ENCODE peak calls at places on chromosomes 4 and X, in eight cellular contexts. I, L, X, S, P, C, W and A are unnamed samples.

GRCh38 chr4:6687947-6688878 is 5.5 kb upstream of the S100P start:
- DNase-seq in P (no peak), I (no peak), L (no peak), S (no peak), C (no peak), W (no peak), X (no peak), A (no peak)

GRCh38 chr4:16056681-16057400 is 27.0 kb downstream of the PROM1 start:
- DNase-seq in L (no peak), S (no peak), P (no peak), C (no peak), X (peak), W (no peak), I (no peak), A (no peak)

GRCh38 chrX:12999422-12999821 is 24.5 kb downstream of the TMSB4X start:
- DNase-seq in X (no peak), W (no peak), L (no peak), C (no peak), I (no peak), P (no peak), S (no peak), A (no peak)

GRCh38 chrX:19172741-19173140 is 50.5 kb upstream of the ADGRG2 start:
- DNase-seq in W (no peak), P (no peak), L (no peak), C (no peak), S (no peak), I (no peak), X (no peak), A (no peak)

GRCh38 chrX:154412468-154412867 is 1.1 kb downstream of the TAFAZZIN start:
- DNase-seq in P (no peak), S (no peak), W (no peak), C (no peak), I (no peak), X (peak), L (no peak), A (no peak)

GRCh38 chr4:113447061-113447460 is 314.5 kb downstream of the CAMK2D start:
- DNase-seq in L (no peak), C (no peak), X (no peak), I (no peak), P (no peak), S (no peak), W (no peak), A (no peak)

GRCh38 chr4:86089924-86090323 is 269.9 kb downstream of the MAPK10 start:
- DNase-seq in S (no peak), I (peak), P (no peak), L (no peak), W (no peak), X (no peak), C (no peak), A (no peak)

GRCh38 chr4:185282968-185283367 is 73.6 kb downstream of the SNX25 start:
- DNase-seq in W (no peak), P (no peak), C (peak), X (no peak), S (no peak), L (no peak), I (peak), A (peak)

GRCh38 chr4:80097395-80098177 is 24.6 kb upstream of the ANTXR2 start:
- DNase-seq in C (no peak), S (no peak), X (peak), L (peak), P (no peak), W (no peak), I (peak), A (no peak)

GRCh38 chr4:139761461-139761860 is 95.8 kb downstream of the MGST2 start:
- DNase-seq in S (no peak), P (no peak), L (no peak), I (peak), W (no peak), C (peak), X (peak), A (no peak)

GRCh38 chrX:107678957-107679740 is 50.8 kb downstream of the PRPS1 start:
- DNase-seq in S (peak), I (peak), P (peak), C (peak), X (no peak), W (no peak), L (peak), A (peak)

GRCh38 chr4:128516568-128516967 is 229.0 kb upstream of the PGRMC2 start:
- DNase-seq in W (no peak), P (no peak), C (no peak), S (no peak), I (no peak), L (no peak), X (no peak), A (no peak)

GRCh38 chr4:5708171-5708828 is at the start of gene EVC2:
- DNase-seq in X (peak), P (peak), I (peak), C (peak), W (no peak), S (peak), L (peak), A (peak)

GRCh38 chr4:8909548-8909947 is 37.9 kb upstream of the HMX1 start:
- DNase-seq in S (peak), X (peak), C (no peak), P (no peak), W (no peak), L (no peak), I (no peak), A (no peak)

GRCh38 chr4:127598656-127599055 is 34.1 kb upstream of the INTU start:
- DNase-seq in X (no peak), P (no peak), S (no peak), L (no peak), W (no peak), C (no peak), I (no peak), A (no peak)

GRCh38 chrX:84735025-84735424 is 232.8 kb upstream of the HDX start:
- DNase-seq in X (no peak), C (no peak), S (no peak), I (no peak), L (no peak), W (no peak), P (no peak), A (no peak)

GRCh38 chr4:95358320-95358889 is 190.4 kb downstream of the UNC5C start:
- DNase-seq in W (no peak), S (no peak), L (no peak), P (no peak), C (no peak), X (no peak), I (no peak), A (no peak)

GRCh38 chr4:103264905-103265304 is 66.8 kb upstream of the CENPE start:
- DNase-seq in C (no peak), S (no peak), I (no peak), W (no peak), P (no peak), X (no peak), L (no peak), A (no peak)

GRCh38 chr4:150302553-150302952 is 224.3 kb downstream of the DCLK2 start:
- DNase-seq in P (no peak), I (peak), X (no peak), L (no peak), W (no peak), S (no peak), C (peak), A (no peak)

GRCh38 chrX:65718538-65718937 is 51.1 kb downstream of the MSN start:
- DNase-seq in C (no peak), W (no peak), L (no peak), S (no peak), X (no peak), P (no peak), I (no peak), A (no peak)

GRCh38 chrX:26649534-26649933 is 433.6 kb downstream of the MAGEB5 start:
- DNase-seq in I (peak), X (peak), L (no peak), P (no peak), C (peak), S (no peak), W (no peak), A (no peak)

GRCh38 chrX:3286196-3286920 is 60.1 kb downstream of the MXRA5 start:
- DNase-seq in W (no peak), I (no peak), L (no peak), X (no peak), C (peak), S (no peak), P (no peak), A (no peak)

GRCh38 chr4:177455591-177455990 is 13.4 kb upstream of the AGA start:
- DNase-seq in L (no peak), P (no peak), W (no peak), I (peak), S (no peak), C (no peak), X (no peak), A (no peak)

GRCh38 chr4:128854433-128854832 is 44.9 kb downstream of the JADE1 start:
- DNase-seq in P (no peak), I (no peak), W (no peak), S (no peak), L (no peak), C (no peak), X (no peak), A (no peak)

GRCh38 chrX:153727108-153727931 is 2.7 kb downstream of the ABCD1 start:
- DNase-seq in I (no peak), W (no peak), S (peak), X (no peak), P (peak), L (peak), C (no peak), A (peak)

GRCh38 chrX:132489256-132490085 is 633 bp upstream of the MBNL3 start:
- DNase-seq in L (peak), W (no peak), C (peak), X (peak), P (peak), S (peak), I (no peak), A (peak)

GRCh38 chrX:1389181-1389992 is 2.5 kb downstream of the SLC25A6 start:
- DNase-seq in I (no peak), L (no peak), X (no peak), S (peak), C (no peak), W (no peak), P (peak), A (peak)

DNA sequence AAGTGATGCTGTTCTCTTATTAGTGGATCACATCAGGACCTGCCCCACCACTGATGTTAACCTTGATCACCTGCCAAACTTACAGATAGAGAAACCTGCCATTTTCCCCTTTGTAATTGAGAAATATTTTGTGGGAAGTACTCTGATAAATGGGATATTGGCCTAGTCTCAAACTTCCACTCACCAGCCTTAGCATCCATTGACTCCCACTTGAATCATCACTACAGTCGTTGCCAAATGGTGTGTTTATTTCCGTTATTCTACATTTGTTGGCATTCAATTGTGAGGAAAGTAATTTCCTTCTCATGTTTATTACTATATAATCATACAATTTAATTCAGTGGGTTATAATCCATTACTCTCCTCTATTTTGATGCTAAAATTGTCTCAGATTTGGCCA is 156.5 kb upstream of the CXCL13 start:
- DNase-seq in C (no peak), I (no peak), P (no peak), L (no peak), W (no peak), X (no peak), S (no peak), A (no peak)
- TF ChIP-seq EP300 in C (no peak), I (no peak), P (no peak), L (no peak), W (no peak), X (no peak), S (no peak), A (no peak)

DNA sequence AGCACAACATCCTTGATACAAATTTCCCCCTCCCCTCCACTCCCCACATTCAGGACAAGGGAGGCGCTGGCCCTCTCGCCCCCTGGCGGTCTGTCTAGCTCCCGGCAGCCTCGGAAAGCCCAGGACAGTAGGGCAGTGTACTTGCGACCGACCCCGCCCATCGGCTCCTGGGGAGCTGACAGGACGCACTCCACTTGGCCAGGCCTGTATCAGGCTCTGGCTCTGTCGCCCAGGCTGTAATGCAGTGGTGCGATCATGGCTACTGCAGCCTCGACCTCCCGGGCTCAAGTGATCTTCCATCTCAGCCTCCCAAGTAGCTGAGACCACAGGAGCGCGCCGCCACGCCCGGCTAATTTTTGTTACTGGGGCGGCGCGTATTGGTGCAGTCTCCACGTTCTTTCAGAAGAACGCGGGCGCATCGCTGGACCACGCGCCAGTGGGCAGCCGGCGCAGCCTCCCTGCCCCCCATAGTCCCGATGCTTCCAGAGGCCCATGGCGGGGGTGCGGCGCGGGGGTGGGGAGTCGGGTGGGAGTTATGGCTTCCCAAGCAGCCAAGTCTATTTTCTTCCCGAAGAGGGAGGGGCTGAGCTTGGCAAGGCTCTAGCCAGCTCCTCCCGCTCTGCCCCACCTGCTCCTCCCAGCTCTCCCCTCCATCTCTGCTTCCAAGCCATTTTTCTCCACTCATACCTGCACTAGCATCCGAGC is 7.8 kb upstream of the AKAP14 start:
- DNase-seq in S (peak), C (peak), I (peak), W (peak), X (peak), L (no peak), P (peak), A (peak)
- H3K4me3 ChIP-seq in S (peak), C (peak), I (no peak), W (peak), X (peak), L (no peak), P (no peak), A (no peak)

GRCh38 chr4:156290811-156291210 is 337.1 kb upstream of the CTSO start:
- DNase-seq in X (no peak), S (no peak), P (no peak), L (no peak), W (no peak), I (no peak), C (no peak), A (no peak)

GRCh38 chr4:156294577-156294976 is 340.9 kb upstream of the CTSO start:
- DNase-seq in X (peak), P (no peak), S (no peak), C (peak), W (peak), I (no peak), L (no peak), A (peak)

GRCh38 chr4:156295676-156296075 is 342.0 kb upstream of the CTSO start:
- DNase-seq in L (no peak), S (no peak), W (no peak), I (no peak), P (no peak), X (no peak), C (no peak), A (no peak)

GRCh38 chr4:156291317-156291716 is 337.7 kb upstream of the CTSO start:
- DNase-seq in I (no peak), L (no peak), X (no peak), C (peak), P (no peak), S (no peak), W (no peak), A (no peak)

GRCh38 chr4:156293657-156294297 is 340.1 kb upstream of the CTSO start:
- DNase-seq in C (peak), I (no peak), W (no peak), X (no peak), S (no peak), P (no peak), L (no peak), A (no peak)
- H3K27ac ChIP-seq in C (no peak), I (no peak), W (no peak), X (peak), S (no peak), P (no peak), L (no peak), A (no peak)

GRCh38 chr4:142044271-142044670 is 407.9 kb downstream of the IL15 start:
- DNase-seq in P (no peak), S (no peak), C (no peak), X (no peak), I (no peak), L (no peak), W (no peak), A (no peak)
- TF ChIP-seq EP300 in P (no peak), S (no peak), C (no peak), X (no peak), I (no peak), L (no peak), W (no peak), A (no peak)

GRCh38 chrX:38632516-38632915 is 71.2 kb downstream of the TSPAN7 start:
- DNase-seq in S (no peak), C (no peak), L (no peak), X (no peak), P (no peak), W (no peak), I (no peak), A (no peak)
- H3K4me3 ChIP-seq in S (no peak), C (no peak), L (no peak), X (no peak), P (no peak), W (no peak), I (no peak), A (no peak)

GRCh38 chrX:124346064-124346876 is at the start of gene SH2D1A:
- DNase-seq in C (no peak), I (peak), L (no peak), S (no peak), W (no peak), X (no peak), P (no peak), A (peak)

GRCh38 chrX:124348152-124348551 is 1.8 kb downstream of the SH2D1A start:
- DNase-seq in L (no peak), I (peak), P (no peak), C (no peak), S (no peak), X (no peak), W (no peak), A (no peak)

GRCh38 chrX:124347242-124347641 is 879 bp downstream of the SH2D1A start:
- DNase-seq in P (no peak), C (no peak), X (no peak), L (no peak), W (no peak), S (no peak), I (no peak), A (no peak)

GRCh38 chrX:124349054-124349453 is 2.7 kb downstream of the SH2D1A start:
- DNase-seq in S (no peak), X (no peak), L (no peak), P (no peak), C (no peak), W (no peak), I (peak), A (no peak)

DNA sequence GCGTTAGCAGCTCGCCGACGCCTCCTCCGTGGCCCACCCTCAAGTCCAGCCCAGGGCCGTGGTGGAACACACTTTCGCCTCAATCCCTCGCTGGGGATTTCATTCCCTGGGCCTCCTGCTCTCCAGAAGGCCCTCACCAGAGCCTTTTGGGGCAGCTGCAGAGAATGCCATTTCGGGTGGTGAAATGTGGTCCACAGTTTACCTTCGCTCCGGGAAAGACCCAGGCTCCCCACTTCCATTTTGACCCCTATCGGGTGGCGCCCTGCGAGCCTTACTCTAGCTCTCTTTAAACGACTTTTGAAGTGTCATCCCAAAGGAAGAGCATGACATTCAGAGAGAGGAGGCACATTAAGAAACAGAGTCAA is 496 bp downstream of the SH2D1A start:
- DNase-seq in W (no peak), S (no peak), L (no peak), I (no peak), P (no peak), X (no peak), C (no peak), A (no peak)
- H3K27ac ChIP-seq in W (no peak), S (no peak), L (peak), I (no peak), P (no peak), X (no peak), C (no peak), A (peak)